ENCODE peak calls at places on chromosome X, in seven cellular contexts. C is PC-3; D is MM.1S; U is GM23338; L is CD8-positive, alpha-beta T cell; I is endothelial cell; T is WTC11. S is an unnamed sample.

GRCh38 chrX:120262781-120263719 is 12.4 kb downstream of the ZBTB33 start:
- DNase-seq in U (peak), D (no peak), T (peak), L (no peak), I (no peak), C (no peak), S (no peak)

GRCh38 chrX:915427-916234 is 285.0 kb downstream of the SHOX start:
- DNase-seq in D (no peak), T (no peak), L (no peak), C (no peak), I (no peak), U (no peak), S (no peak)

GRCh38 chrX:25344191-25344936 is 328.6 kb upstream of the ARX start:
- DNase-seq in D (no peak), I (no peak), C (no peak), U (no peak), T (no peak), L (no peak), S (peak)

GRCh38 chrX:39309018-39309620 is 507.9 kb downstream of the MID1IP1 start:
- DNase-seq in C (no peak), I (no peak), D (no peak), L (no peak), U (no peak), T (no peak), S (no peak)

GRCh38 chrX:2962346-2962745 is 33.2 kb upstream of the ARSD start:
- DNase-seq in D (no peak), T (peak), L (no peak), U (no peak), I (no peak), C (no peak), S (no peak)

GRCh38 chrX:153381684-153382532 is 19.2 kb downstream of the PNMA6E start:
- DNase-seq in D (no peak), C (no peak), T (no peak), L (no peak), I (peak), U (peak), S (no peak)

GRCh38 chrX:41198410-41198809 is 113.2 kb downstream of the USP9X start:
- DNase-seq in D (no peak), I (no peak), C (peak), L (no peak), T (no peak), U (no peak), S (no peak)

GRCh38 chrX:101507986-101508385 is 22.7 kb downstream of the ARMCX4 start:
- DNase-seq in D (no peak), C (no peak), L (no peak), T (no peak), U (no peak), I (no peak), S (no peak)

GRCh38 chrX:12999422-12999821 is 24.5 kb downstream of the TMSB4X start:
- DNase-seq in T (no peak), I (no peak), D (peak), C (no peak), U (peak), L (no peak), S (no peak)

GRCh38 chrX:150202641-150203248 is 160.4 kb upstream of the MAMLD1 start:
- DNase-seq in C (no peak), D (no peak), L (no peak), U (no peak), T (no peak), I (no peak), S (no peak)

GRCh38 chrX:50877310-50877709 is 33.2 kb upstream of the BMP15 start:
- DNase-seq in L (no peak), U (no peak), D (no peak), C (peak), I (no peak), T (no peak), S (no peak)

DNA sequence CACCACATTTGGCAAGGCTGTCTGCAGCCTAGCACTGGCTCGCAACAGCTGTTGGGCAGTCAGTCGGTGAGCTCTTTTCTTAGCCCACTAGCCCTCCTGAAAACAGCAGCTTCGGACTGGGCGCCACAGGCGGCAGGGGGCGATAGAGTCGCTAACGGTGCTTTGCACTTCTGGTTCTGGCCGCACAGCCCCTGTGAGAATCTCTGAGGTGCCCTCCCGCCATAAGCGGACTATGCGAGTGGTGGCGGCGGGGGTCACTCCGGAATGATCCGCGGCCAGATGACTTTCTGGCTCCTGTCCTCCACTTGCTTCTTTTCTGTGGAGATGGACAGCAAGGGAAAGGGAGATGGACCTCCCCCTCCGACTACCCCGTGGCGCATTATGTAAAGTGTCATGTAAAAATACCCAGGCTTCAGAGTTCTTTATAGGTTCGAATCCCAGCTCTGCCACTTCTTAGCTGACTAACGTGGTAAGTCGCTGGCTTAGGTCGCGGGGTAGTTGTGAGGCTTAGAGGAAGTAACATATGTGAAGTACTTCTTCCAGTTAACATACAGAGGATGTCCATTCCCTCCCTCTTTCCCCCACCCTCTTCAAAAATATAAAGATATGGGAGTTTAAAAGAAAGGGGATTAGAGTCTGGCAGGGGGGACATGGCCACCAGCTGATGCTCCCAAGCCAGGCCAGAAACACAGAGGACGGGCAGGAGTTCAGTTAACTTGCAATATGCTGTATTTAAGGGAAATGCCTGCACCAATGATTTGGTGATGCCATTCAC is 11.0 kb downstream of the ARHGAP36 start:
- DNase-seq in T (peak), U (peak), C (peak), D (no peak), L (no peak), I (peak), S (no peak)
- TF ChIP-seq CTCF in T (peak), U (peak), C (peak), D (peak), L (no peak), I (peak), S (peak)

GRCh38 chrX:75156537-75156945 is 458 bp upstream of the ABCB7 start:
- DNase-seq in I (no peak), U (peak), D (no peak), T (no peak), C (no peak), L (no peak), S (no peak)

GRCh38 chrX:75154871-75155270 is 1.2 kb downstream of the ABCB7 start:
- DNase-seq in L (no peak), I (no peak), T (no peak), D (no peak), C (no peak), U (no peak), S (no peak)

GRCh38 chrX:75155454-75155829 is 641 bp downstream of the ABCB7 start:
- DNase-seq in L (no peak), C (peak), U (peak), T (no peak), D (peak), I (no peak), S (no peak)

GRCh38 chrX:75158054-75158453 is 2.0 kb upstream of the ABCB7 start:
- DNase-seq in L (no peak), D (no peak), U (no peak), C (no peak), T (no peak), I (no peak), S (no peak)

GRCh38 chrX:75155830-75156525 is at the start of gene ABCB7:
- DNase-seq in C (peak), D (peak), L (peak), I (peak), U (peak), T (peak), S (no peak)
- TF ChIP-seq CTCF in C (no peak), D (peak), L (no peak), I (no peak), U (peak), T (no peak), S (no peak)

GRCh38 chrX:84340981-84341380 is 153.0 kb upstream of the RPS6KA6 start:
- DNase-seq in C (no peak), D (no peak), I (no peak), U (no peak), L (no peak), T (no peak), S (no peak)

GRCh38 chrX:84336646-84337045 is 148.6 kb upstream of the RPS6KA6 start:
- DNase-seq in L (no peak), U (no peak), D (no peak), I (no peak), C (no peak), T (no peak), S (no peak)

GRCh38 chrX:84339507-84340364 is 151.7 kb upstream of the RPS6KA6 start:
- DNase-seq in T (no peak), C (peak), I (no peak), L (no peak), U (peak), D (peak), S (no peak)
- TF ChIP-seq CTCF in T (peak), C (peak), I (peak), L (no peak), U (peak), D (peak), S (peak)

DNA sequence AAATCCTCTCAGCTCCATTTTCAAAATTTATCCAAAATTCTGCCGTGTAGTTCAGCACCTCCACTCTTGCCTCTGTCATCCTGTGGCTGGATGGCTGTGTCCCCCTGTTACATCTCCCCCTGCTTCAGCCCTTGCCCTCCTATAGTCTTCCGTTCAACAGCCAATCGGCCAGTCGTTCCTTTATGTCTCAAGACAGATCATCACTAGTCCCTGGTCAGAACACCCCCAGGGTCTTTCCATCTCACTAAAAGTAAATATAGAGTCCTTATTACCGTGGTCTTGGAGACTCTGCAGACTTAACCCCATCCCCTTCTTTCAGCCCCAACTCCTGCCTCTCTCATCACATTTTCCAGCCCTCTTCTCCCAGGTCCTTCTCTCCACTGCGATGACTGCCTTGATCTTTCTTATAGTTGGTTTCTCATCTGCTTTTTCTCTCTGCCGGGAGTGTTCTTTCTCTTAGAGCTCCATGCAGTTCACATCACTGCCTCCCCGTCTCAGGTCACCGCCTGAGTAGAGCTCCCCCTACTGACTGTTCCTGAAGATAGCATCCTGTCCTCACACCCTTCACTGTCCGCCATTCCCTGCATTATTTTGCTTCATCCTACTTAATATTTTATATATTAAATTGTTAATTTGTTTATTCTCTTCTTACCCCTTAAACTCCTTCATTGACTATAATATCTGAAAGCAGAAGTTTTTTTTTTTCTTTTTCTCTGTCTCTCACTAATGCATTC is 736.9 kb upstream of the MAGEB2 start:
- DNase-seq in T (peak), D (peak), L (no peak), C (peak), I (peak), U (peak), S (no peak)
- TF ChIP-seq CTCF in T (peak), D (peak), L (no peak), C (peak), I (peak), U (peak), S (peak)